ENCODE peak calls at places on chromosomes 7 and 10, in five cellular contexts. J, P, Q, Y and E are unnamed samples. For H3K9me3, the result is how much of the 10 kb centered on the place peaks cover.

GRCh38 chr7:6423942-6424701 is 23.6 kb downstream of the DAGLB start:
- DNase-seq in J (peak), P (peak), Q (peak), Y (no peak), E (no peak)

GRCh38 chr10:35447693-35448407 is 111.5 kb downstream of the CCNY start:
- DNase-seq in J (no peak), P (no peak), Q (peak), Y (peak), E (peak)

GRCh38 chr7:138864667-138865066 is 66.7 kb upstream of the ATP6V0A4 start:
- DNase-seq in J (no peak), P (no peak), Q (peak), Y (peak), E (peak)

GRCh38 chr10:79493806-79494205 is 18.5 kb upstream of the EIF5AL1 start:
- DNase-seq in J (no peak), P (peak), Q (no peak), Y (no peak), E (no peak)

GRCh38 chr10:77682408-77683087 is 44.9 kb upstream of the KCNMA1 start:
- DNase-seq in J (no peak), P (no peak), Q (no peak), Y (no peak), E (no peak)

GRCh38 chr10:113000454-113000853 is 50.4 kb downstream of the TCF7L2 start:
- DNase-seq in J (no peak), P (no peak), Q (no peak), Y (no peak), E (no peak)

GRCh38 chr10:49613160-49613881 is 516 bp upstream of the CHAT start:
- DNase-seq in J (peak), P (peak), Q (no peak), Y (no peak), E (no peak)

GRCh38 chr7:100818366-100818765 is 9.0 kb downstream of the EPHB4 start:
- DNase-seq in J (no peak), P (no peak), Q (no peak), Y (no peak), E (no peak)

GRCh38 chr10:23171232-23171876 is 20.8 kb upstream of the PTF1A start:
- DNase-seq in J (no peak), P (no peak), Q (peak), Y (peak), E (peak)

GRCh38 chr10:29392376-29393021 is 103.6 kb downstream of the LYZL1 start:
- DNase-seq in J (no peak), P (no peak), Q (peak), Y (peak), E (peak)

GRCh38 chr10:35353805-35354204 is 17.5 kb downstream of the CCNY start:
- DNase-seq in J (no peak), P (no peak), Q (peak), Y (no peak), E (no peak)

DNA sequence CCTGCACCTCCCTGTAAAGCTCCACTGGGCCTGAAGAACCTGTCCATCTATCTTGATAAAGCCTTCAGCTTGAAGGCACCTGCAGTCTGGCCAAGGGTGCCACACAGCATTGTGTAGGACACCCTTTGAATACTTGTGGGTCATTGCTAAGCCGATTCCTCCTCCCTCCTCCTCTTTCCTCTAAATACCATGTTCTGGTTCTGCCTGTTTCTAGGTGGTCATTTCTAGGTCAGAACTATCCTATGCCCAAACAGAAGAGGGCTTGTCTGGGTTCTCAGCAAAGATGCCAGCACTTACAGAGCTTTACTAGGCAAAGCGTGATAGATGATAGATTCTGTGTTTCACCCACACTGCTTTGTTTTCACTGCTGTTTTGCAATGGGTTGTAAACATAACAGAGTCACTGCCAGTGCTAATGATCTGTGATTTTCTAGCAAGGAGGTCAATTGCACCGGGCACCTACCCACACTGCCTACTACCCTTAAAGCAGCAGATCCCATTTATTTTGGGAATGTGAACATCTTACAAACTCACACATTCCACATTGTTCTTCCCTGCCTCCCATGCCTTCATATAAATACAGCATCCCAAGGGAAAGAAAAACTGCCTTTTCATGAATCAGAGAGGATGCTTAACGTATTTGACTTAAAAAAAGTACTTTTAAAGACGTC is 279.1 kb upstream of the PITRM1 start:
- DNase-seq in J (no peak), P (no peak), Q (no peak), Y (no peak), E (no peak)
- H3K4me3 ChIP-seq in J (no peak), P (peak), Q (no peak), Y (no peak), E (peak)

GRCh38 chr10:133528845-133529575 is 1.8 kb downstream of the CYP2E1 start:
- DNase-seq in J (no peak), P (no peak), Q (no peak), Y (peak), E (peak)

GRCh38 chr10:133529576-133529946 is 2.4 kb downstream of the CYP2E1 start:
- DNase-seq in J (no peak), P (no peak), Q (no peak), Y (no peak), E (no peak)

GRCh38 chr10:133528296-133528844 is 1.2 kb downstream of the CYP2E1 start:
- DNase-seq in J (no peak), P (no peak), Q (peak), Y (peak), E (peak)

GRCh38 chr10:133526957-133527588 is at the start of gene CYP2E1:
- DNase-seq in J (no peak), P (no peak), Q (no peak), Y (no peak), E (no peak)

GRCh38 chr10:133527779-133528271 is 662 bp downstream of the CYP2E1 start:
- DNase-seq in J (no peak), P (no peak), Q (peak), Y (no peak), E (peak)
- H3K9me3 ChIP-seq in J (under half), P (under half), Q (under half), Y (under half), E (under half)

GRCh38 chr7:66099551-66100407 is 14.9 kb upstream of the CRCP start:
- DNase-seq in J (peak), P (peak), Q (peak), Y (peak), E (peak)

GRCh38 chr7:66095010-66095409 is 19.4 kb downstream of the ASL start:
- DNase-seq in J (no peak), P (no peak), Q (no peak), Y (no peak), E (no peak)

GRCh38 chr7:66100408-66101050 is 14.1 kb upstream of the CRCP start:
- DNase-seq in J (no peak), P (no peak), Q (no peak), Y (no peak), E (no peak)

GRCh38 chr7:66099232-66099550 is 15.5 kb upstream of the CRCP start:
- DNase-seq in J (no peak), P (no peak), Q (no peak), Y (no peak), E (no peak)
- H3K4me3 ChIP-seq in J (no peak), P (peak), Q (no peak), Y (no peak), E (no peak)

GRCh38 chr7:157930926-157931466 is 594.2 kb downstream of the DNAJB6 start:
- DNase-seq in J (no peak), P (no peak), Q (no peak), Y (no peak), E (no peak)

GRCh38 chr7:157928808-157929425 is 592.1 kb downstream of the DNAJB6 start:
- DNase-seq in J (peak), P (no peak), Q (no peak), Y (no peak), E (no peak)

GRCh38 chr7:157929671-157930070 is 592.9 kb downstream of the DNAJB6 start:
- DNase-seq in J (no peak), P (no peak), Q (no peak), Y (no peak), E (no peak)

GRCh38 chr7:157930441-157930840 is 593.6 kb downstream of the DNAJB6 start:
- DNase-seq in J (no peak), P (no peak), Q (no peak), Y (no peak), E (no peak)

DNA sequence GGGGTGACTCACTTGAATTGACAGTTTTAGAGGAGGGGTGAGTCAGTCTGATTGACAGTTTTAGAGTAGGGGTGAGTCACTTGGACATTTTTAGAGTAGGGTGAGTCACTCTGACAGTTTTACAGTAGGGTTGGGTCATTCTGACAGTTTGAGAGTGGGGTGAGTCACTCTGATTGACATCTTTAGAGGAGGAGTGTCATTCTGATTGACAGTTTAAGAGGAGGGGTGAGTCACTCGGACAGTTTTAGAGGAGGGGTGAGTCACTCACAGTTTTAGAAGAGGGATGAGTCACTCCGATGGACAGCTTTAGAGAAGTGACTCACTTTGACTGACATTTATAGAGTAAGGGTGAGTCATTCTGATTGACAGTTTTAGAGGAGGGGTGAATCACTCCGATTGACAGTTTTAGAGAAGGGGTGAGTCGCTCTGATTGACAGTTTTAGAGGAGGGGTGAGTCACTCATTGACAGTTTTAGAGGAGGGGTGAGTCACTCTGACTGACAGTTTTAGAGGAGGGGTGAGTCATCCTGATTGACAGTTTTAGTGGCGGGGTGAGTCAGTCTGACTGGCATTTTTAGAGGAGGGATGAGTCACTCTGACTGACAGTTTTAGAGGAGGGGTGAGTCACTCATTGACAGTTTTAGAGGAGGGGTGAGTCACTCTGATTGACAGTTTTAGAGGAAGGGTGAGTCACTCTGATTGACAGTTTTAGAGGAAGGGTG is 595.9 kb downstream of the DNAJB6 start:
- DNase-seq in J (no peak), P (no peak), Q (no peak), Y (no peak), E (no peak)
- H3K9me3 ChIP-seq in J (under half), P (under half), Q (half or more), Y (half or more), E (under half)